ENCODE peak calls at places on chromosomes 13 and 19, in four cellular contexts. One of them, this sample, is unnamed.

GRCh38 chr19:990746-991145 is 6.6 kb downstream of the WDR18 start:
- DNase-seq in CD8-positive, alpha-beta T cell: no peak
- DNase-seq in effector memory CD4-positive, alpha-beta T cell: no peak
- DNase-seq in endodermal cell: no peak
- DNase-seq in this sample: no peak

GRCh38 chr19:51547397-51548212 is 16.1 kb upstream of the SIGLEC6 start:
- DNase-seq in CD8-positive, alpha-beta T cell: no peak
- DNase-seq in effector memory CD4-positive, alpha-beta T cell: no peak
- DNase-seq in endodermal cell: no peak
- DNase-seq in this sample: no peak

GRCh38 chr19:42816901-42817300 is 51.4 kb upstream of the PSG8 start:
- DNase-seq in CD8-positive, alpha-beta T cell: no peak
- DNase-seq in effector memory CD4-positive, alpha-beta T cell: no peak
- DNase-seq in endodermal cell: no peak
- DNase-seq in this sample: no peak

GRCh38 chr13:25213716-25214115 is 41.6 kb upstream of the AMER2 start:
- DNase-seq in CD8-positive, alpha-beta T cell: no peak
- DNase-seq in effector memory CD4-positive, alpha-beta T cell: no peak
- DNase-seq in endodermal cell: peak
- DNase-seq in this sample: no peak

GRCh38 chr13:95650691-95651090 is 6.2 kb upstream of the DZIP1 start:
- DNase-seq in CD8-positive, alpha-beta T cell: no peak
- DNase-seq in effector memory CD4-positive, alpha-beta T cell: no peak
- DNase-seq in endodermal cell: no peak
- DNase-seq in this sample: no peak

GRCh38 chr13:40568672-40569350 is 97.6 kb downstream of the FOXO1 start:
- DNase-seq in CD8-positive, alpha-beta T cell: no peak
- DNase-seq in effector memory CD4-positive, alpha-beta T cell: no peak
- DNase-seq in endodermal cell: no peak
- DNase-seq in this sample: no peak

GRCh38 chr13:52998290-52998876 is 30.2 kb upstream of the OLFM4 start:
- DNase-seq in CD8-positive, alpha-beta T cell: no peak
- DNase-seq in effector memory CD4-positive, alpha-beta T cell: no peak
- DNase-seq in endodermal cell: no peak
- DNase-seq in this sample: no peak

GRCh38 chr13:51556740-51557139 is 27.5 kb upstream of the WDFY2 start:
- DNase-seq in CD8-positive, alpha-beta T cell: no peak
- DNase-seq in effector memory CD4-positive, alpha-beta T cell: no peak
- DNase-seq in endodermal cell: no peak
- DNase-seq in this sample: no peak

GRCh38 chr19:29855087-29855486 is 43.3 kb downstream of the CCNE1 start:
- DNase-seq in CD8-positive, alpha-beta T cell: no peak
- DNase-seq in effector memory CD4-positive, alpha-beta T cell: no peak
- DNase-seq in endodermal cell: peak
- DNase-seq in this sample: no peak

GRCh38 chr19:53012006-53012405 is 1.7 kb upstream of the ERVV-1 start:
- DNase-seq in CD8-positive, alpha-beta T cell: no peak
- DNase-seq in effector memory CD4-positive, alpha-beta T cell: no peak
- DNase-seq in endodermal cell: no peak
- DNase-seq in this sample: no peak

GRCh38 chr19:54035215-54036178 is 28.2 kb downstream of the VSTM1 start:
- DNase-seq in CD8-positive, alpha-beta T cell: no peak
- DNase-seq in effector memory CD4-positive, alpha-beta T cell: no peak
- DNase-seq in endodermal cell: peak
- DNase-seq in this sample: no peak

GRCh38 chr19:42188665-42189064 is 28.8 kb downstream of the DEDD2 start:
- DNase-seq in CD8-positive, alpha-beta T cell: no peak
- DNase-seq in effector memory CD4-positive, alpha-beta T cell: no peak
- DNase-seq in endodermal cell: no peak
- DNase-seq in this sample: no peak

GRCh38 chr13:44404261-44405139 is 30.9 kb downstream of the SERP2 start:
- DNase-seq in CD8-positive, alpha-beta T cell: no peak
- DNase-seq in effector memory CD4-positive, alpha-beta T cell: no peak
- DNase-seq in endodermal cell: peak
- DNase-seq in this sample: no peak

GRCh38 chr19:16141043-16141442 is 2.4 kb upstream of the HSH2D start:
- DNase-seq in CD8-positive, alpha-beta T cell: no peak
- DNase-seq in effector memory CD4-positive, alpha-beta T cell: no peak
- DNase-seq in endodermal cell: no peak
- DNase-seq in this sample: no peak

GRCh38 chr13:113935523-113935922 is 38.4 kb downstream of the C13orf46 start:
- DNase-seq in CD8-positive, alpha-beta T cell: no peak
- DNase-seq in effector memory CD4-positive, alpha-beta T cell: no peak
- DNase-seq in endodermal cell: no peak
- DNase-seq in this sample: no peak

GRCh38 chr19:45881909-45882528 is 3.9 kb downstream of the IRF2BP1 start:
- DNase-seq in CD8-positive, alpha-beta T cell: no peak
- DNase-seq in effector memory CD4-positive, alpha-beta T cell: no peak
- DNase-seq in endodermal cell: peak
- DNase-seq in this sample: no peak

GRCh38 chr19:45883881-45884681 is 1.9 kb downstream of the IRF2BP1 start:
- DNase-seq in CD8-positive, alpha-beta T cell: no peak
- DNase-seq in effector memory CD4-positive, alpha-beta T cell: no peak
- DNase-seq in endodermal cell: peak
- DNase-seq in this sample: no peak

GRCh38 chr19:45883586-45883880 is 2.4 kb downstream of the IRF2BP1 start:
- DNase-seq in CD8-positive, alpha-beta T cell: no peak
- DNase-seq in effector memory CD4-positive, alpha-beta T cell: no peak
- DNase-seq in endodermal cell: peak
- DNase-seq in this sample: no peak

GRCh38 chr19:45881082-45881908 is 4.6 kb downstream of the IRF2BP1 start:
- DNase-seq in CD8-positive, alpha-beta T cell: no peak
- DNase-seq in effector memory CD4-positive, alpha-beta T cell: no peak
- DNase-seq in endodermal cell: peak
- DNase-seq in this sample: no peak

DNA sequence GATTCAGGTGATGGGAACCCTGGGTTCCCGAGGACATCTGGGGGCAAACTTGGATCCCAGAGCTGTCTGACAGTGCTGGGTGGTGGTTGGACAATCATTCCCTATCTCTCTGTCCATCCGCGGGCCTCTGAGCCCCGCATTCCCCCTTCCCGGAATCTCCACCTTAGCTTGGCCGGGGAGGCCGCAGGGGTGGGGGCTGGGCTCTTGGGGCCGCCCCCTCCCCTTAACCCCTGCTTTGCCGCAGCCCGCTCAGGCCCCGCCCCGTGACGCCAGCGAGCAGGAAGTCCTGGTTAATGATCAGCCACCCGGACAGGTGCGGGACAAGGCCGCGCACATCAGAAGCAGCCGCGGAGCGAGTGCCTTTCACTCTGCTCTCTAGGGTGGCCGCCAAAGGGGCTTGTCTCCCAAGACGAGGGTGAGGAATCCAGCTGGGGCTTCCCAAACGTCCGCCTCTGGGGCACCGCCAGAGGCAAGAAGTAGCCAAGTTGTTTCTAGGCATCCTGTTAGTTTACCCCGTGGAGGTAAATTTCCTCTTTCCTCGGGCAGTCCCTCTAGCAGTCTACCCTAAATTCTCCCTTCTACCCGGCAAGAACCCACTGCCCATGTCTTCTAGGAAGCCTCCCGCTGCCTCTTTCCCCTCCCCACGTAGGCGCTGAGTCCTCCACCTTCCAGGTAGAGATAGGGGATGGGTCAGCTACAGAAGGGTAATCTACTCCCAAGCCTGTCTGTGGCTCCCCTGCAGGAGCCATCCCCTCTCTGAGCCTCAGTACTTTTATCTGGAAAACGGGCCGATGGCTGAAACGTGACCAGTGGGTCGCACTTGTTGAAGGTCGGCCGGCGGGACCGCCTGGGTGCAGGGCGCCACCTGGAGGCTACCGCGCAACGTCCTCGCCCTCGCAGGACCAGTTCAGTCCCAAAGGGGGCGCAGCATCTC is 3.0 kb downstream of the IRF2BP1 start:
- DNase-seq in CD8-positive, alpha-beta T cell: peak
- DNase-seq in effector memory CD4-positive, alpha-beta T cell: peak
- DNase-seq in endodermal cell: peak
- DNase-seq in this sample: no peak
- H3K27ac ChIP-seq in CD8-positive, alpha-beta T cell: no peak
- H3K27ac ChIP-seq in effector memory CD4-positive, alpha-beta T cell: no peak
- H3K27ac ChIP-seq in endodermal cell: peak
- H3K27ac ChIP-seq in this sample: no peak

DNA sequence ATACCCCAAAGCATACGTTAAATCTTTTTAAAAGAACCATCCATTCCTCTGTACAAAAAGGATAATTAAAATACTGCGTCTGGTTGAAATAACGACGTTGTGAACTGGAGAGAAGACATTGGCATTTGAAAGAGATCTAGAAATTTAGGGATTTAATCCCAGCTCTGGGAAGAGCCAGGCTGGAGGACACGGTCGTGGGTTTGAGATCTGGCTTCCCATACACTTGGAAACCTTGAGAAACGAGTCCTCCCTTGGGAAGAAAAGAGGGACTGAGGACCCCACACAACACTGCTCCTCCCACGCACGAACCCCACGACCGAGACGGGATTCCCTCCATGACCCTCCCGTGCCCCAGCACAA is 625 bp downstream of the ZNF709 start:
- DNase-seq in CD8-positive, alpha-beta T cell: no peak
- DNase-seq in effector memory CD4-positive, alpha-beta T cell: no peak
- DNase-seq in endodermal cell: no peak
- DNase-seq in this sample: no peak
- H3K27ac ChIP-seq in CD8-positive, alpha-beta T cell: peak
- H3K27ac ChIP-seq in effector memory CD4-positive, alpha-beta T cell: peak
- H3K27ac ChIP-seq in endodermal cell: peak
- H3K27ac ChIP-seq in this sample: no peak

GRCh38 chr13:78658630-78659449 is at the start of gene OBI1:
- DNase-seq in CD8-positive, alpha-beta T cell: peak
- DNase-seq in effector memory CD4-positive, alpha-beta T cell: peak
- DNase-seq in endodermal cell: peak
- DNase-seq in this sample: peak

GRCh38 chr13:78659450-78660110 is 625 bp upstream of the OBI1 start:
- DNase-seq in CD8-positive, alpha-beta T cell: no peak
- DNase-seq in effector memory CD4-positive, alpha-beta T cell: no peak
- DNase-seq in endodermal cell: no peak
- DNase-seq in this sample: no peak

GRCh38 chr13:78660130-78660857 is 1.3 kb upstream of the OBI1 start:
- DNase-seq in CD8-positive, alpha-beta T cell: peak
- DNase-seq in effector memory CD4-positive, alpha-beta T cell: no peak
- DNase-seq in endodermal cell: peak
- DNase-seq in this sample: no peak

GRCh38 chr13:78655906-78656305 is 3.0 kb downstream of the OBI1 start:
- DNase-seq in CD8-positive, alpha-beta T cell: no peak
- DNase-seq in effector memory CD4-positive, alpha-beta T cell: no peak
- DNase-seq in endodermal cell: no peak
- DNase-seq in this sample: no peak

DNA sequence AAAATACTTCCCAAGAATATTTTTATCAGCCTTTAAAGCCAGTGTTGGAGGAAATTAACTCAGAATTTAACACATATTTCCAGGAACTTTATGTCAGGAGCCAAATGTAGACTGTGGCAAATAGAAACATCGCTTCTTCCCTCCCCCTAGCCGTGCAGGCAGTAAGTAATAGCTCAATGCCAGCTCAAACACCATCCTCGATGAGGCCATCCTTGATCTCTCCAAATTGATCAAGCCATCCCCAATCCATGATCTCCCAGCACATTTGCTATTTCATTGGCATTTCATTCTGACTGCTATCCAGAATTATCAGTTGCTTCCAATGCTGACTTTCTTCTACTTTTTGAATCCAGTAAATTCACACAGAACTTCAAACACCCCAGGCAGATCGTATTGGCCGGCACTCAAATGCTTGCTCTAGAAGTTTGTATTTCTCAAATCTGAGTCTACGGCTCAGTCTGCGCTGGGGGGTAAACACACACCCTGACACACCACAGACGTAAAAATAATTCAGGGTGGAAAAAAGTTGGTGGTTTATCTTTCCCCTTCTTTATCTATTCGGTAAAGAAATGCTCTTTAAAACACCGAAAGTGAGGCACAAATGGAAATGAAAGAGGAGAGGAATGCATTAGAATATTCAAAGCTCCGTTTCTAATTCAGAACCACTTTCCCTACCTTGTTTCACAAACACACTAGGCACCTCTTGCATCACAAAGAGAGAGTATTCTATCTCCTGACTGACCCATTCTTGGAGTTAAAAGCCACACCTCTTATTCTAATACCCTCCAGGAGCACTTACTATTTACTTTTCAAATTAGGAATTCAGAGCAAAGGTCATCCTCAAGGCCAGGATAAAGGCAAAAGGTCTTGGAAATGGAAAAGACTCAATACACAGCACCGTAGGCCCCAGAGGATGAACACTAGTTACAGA is 991 bp downstream of the OBI1 start:
- DNase-seq in CD8-positive, alpha-beta T cell: no peak
- DNase-seq in effector memory CD4-positive, alpha-beta T cell: no peak
- DNase-seq in endodermal cell: peak
- DNase-seq in this sample: no peak
- H3K27ac ChIP-seq in CD8-positive, alpha-beta T cell: peak
- H3K27ac ChIP-seq in effector memory CD4-positive, alpha-beta T cell: peak
- H3K27ac ChIP-seq in endodermal cell: peak
- H3K27ac ChIP-seq in this sample: no peak

GRCh38 chr19:44664976-44665375 is 6.3 kb upstream of the CEACAM19 start:
- DNase-seq in CD8-positive, alpha-beta T cell: no peak
- DNase-seq in effector memory CD4-positive, alpha-beta T cell: no peak
- DNase-seq in endodermal cell: no peak
- DNase-seq in this sample: no peak

GRCh38 chr19:44666852-44667251 is 4.4 kb upstream of the CEACAM19 start:
- DNase-seq in CD8-positive, alpha-beta T cell: no peak
- DNase-seq in effector memory CD4-positive, alpha-beta T cell: no peak
- DNase-seq in endodermal cell: no peak
- DNase-seq in this sample: no peak

GRCh38 chr19:44671400-44671799 is at the start of gene CEACAM19:
- DNase-seq in CD8-positive, alpha-beta T cell: no peak
- DNase-seq in effector memory CD4-positive, alpha-beta T cell: no peak
- DNase-seq in endodermal cell: no peak
- DNase-seq in this sample: no peak

GRCh38 chr19:44672226-44672625 is 944 bp downstream of the CEACAM19 start:
- DNase-seq in CD8-positive, alpha-beta T cell: no peak
- DNase-seq in effector memory CD4-positive, alpha-beta T cell: no peak
- DNase-seq in endodermal cell: no peak
- DNase-seq in this sample: no peak

DNA sequence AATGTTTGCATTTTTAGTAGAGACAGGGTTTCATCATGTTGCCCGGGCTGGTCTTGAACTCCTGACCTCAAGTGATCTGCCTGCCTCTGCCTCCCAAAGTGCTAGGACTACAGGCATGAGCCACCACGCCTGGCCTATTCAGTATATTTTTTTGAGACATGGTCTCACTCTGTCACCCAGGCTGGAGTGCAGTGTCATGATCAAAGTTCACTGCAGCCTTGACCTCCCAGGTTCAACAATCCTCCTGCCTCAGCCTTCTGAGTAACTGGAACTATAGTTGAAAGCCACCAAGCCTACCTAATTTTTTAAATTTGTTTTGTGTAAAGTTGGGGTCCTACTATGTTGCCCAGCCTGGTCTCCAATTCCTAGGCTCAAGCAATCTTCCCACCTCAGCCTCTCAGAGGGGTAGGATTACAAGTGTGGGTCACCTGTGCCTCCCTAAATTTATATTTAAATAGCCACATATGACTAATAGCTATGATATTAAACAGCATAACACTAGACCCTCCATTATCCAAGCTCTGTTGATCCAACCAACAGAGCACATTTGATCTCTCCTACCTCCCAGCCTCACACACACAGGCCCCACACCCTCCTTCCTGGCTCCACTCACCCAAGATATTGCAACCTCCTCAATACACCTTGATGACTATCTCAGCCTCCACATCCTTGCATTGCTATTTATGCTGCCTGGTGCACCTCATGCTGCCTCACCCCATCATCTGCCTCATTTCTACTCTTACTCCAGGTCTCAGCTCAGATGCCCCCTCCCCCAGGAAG is 2.1 kb upstream of the CEACAM19 start:
- DNase-seq in CD8-positive, alpha-beta T cell: no peak
- DNase-seq in effector memory CD4-positive, alpha-beta T cell: no peak
- DNase-seq in endodermal cell: no peak
- DNase-seq in this sample: no peak
- H3K27ac ChIP-seq in CD8-positive, alpha-beta T cell: no peak
- H3K27ac ChIP-seq in effector memory CD4-positive, alpha-beta T cell: no peak
- H3K27ac ChIP-seq in endodermal cell: no peak
- H3K27ac ChIP-seq in this sample: no peak

GRCh38 chr19:2010135-2010668 is 5.3 kb downstream of the BTBD2 start:
- DNase-seq in CD8-positive, alpha-beta T cell: no peak
- DNase-seq in effector memory CD4-positive, alpha-beta T cell: no peak
- DNase-seq in endodermal cell: no peak
- DNase-seq in this sample: no peak
- H3K27ac ChIP-seq in CD8-positive, alpha-beta T cell: no peak
- H3K27ac ChIP-seq in effector memory CD4-positive, alpha-beta T cell: no peak
- H3K27ac ChIP-seq in endodermal cell: no peak
- H3K27ac ChIP-seq in this sample: no peak

This sample was measured in caudate nucleus.